ENCODE peak calls at places on chromosomes 12 and 14, in five cellular contexts. Y is heart left ventricle, N is upper lobe of right lung, M is right atrium auricular region, W is aorta. O is an unnamed sample. For H3K4me1 and H3K36me3, the result is how much of the 10 kb centered on the place peaks cover.

GRCh38 chr12:1131811-1132224 is 140.8 kb downstream of the ERC1 start:
- DNase-seq in Y (no peak), N (no peak), M (no peak), W (no peak), O (no peak)

GRCh38 chr12:70383484-70383883 is 17.4 kb downstream of the KCNMB4 start:
- DNase-seq in Y (no peak), N (no peak), M (no peak), W (no peak), O (peak)

GRCh38 chr12:106179086-106179485 is 40.3 kb upstream of the NUAK1 start:
- DNase-seq in Y (no peak), N (no peak), M (no peak), W (no peak), O (peak)

GRCh38 chr12:93376436-93377251 is 1.1 kb upstream of the NUDT4 start:
- DNase-seq in Y (no peak), N (peak), M (peak), W (peak), O (peak)

GRCh38 chr12:93116632-93117031 is 187.5 kb upstream of the EEA1 start:
- DNase-seq in Y (no peak), N (no peak), M (no peak), W (no peak), O (no peak)

GRCh38 chr14:103382375-103382774 is 2.8 kb upstream of the MARK3 start:
- DNase-seq in Y (no peak), N (no peak), M (no peak), W (no peak), O (no peak)

GRCh38 chr12:12798480-12798879 is 13.0 kb downstream of the APOLD1 start:
- DNase-seq in Y (no peak), N (no peak), M (no peak), W (no peak), O (no peak)

GRCh38 chr12:66903782-66904396 is 225.0 kb upstream of the GRIP1 start:
- DNase-seq in Y (no peak), N (no peak), M (no peak), W (no peak), O (no peak)

GRCh38 chr12:5258498-5258897 is 173.4 kb upstream of the NTF3 start:
- DNase-seq in Y (no peak), N (no peak), M (peak), W (peak), O (no peak)

GRCh38 chr14:33914676-33915516 is 36.0 kb downstream of the EGLN3 start:
- DNase-seq in Y (no peak), N (no peak), M (no peak), W (peak), O (no peak)

GRCh38 chr14:54893151-54893760 is 9.4 kb downstream of the GCH1 start:
- DNase-seq in Y (no peak), N (no peak), M (no peak), W (no peak), O (peak)

GRCh38 chr12:54042970-54043744 is 10.3 kb downstream of the HOXC5 start:
- DNase-seq in Y (no peak), N (no peak), M (no peak), W (no peak), O (no peak)

GRCh38 chr14:100567009-100567876 is 20.0 kb downstream of the BEGAIN start:
- DNase-seq in Y (no peak), N (no peak), M (no peak), W (no peak), O (no peak)

GRCh38 chr12:111616177-111616623 is 17.1 kb upstream of the ATXN2 start:
- DNase-seq in Y (no peak), N (no peak), M (no peak), W (no peak), O (no peak)

GRCh38 chr12:130675791-130676190 is 40.3 kb downstream of the RIMBP2 start:
- DNase-seq in Y (no peak), N (no peak), M (no peak), W (no peak), O (no peak)
- H3K4me3 ChIP-seq in Y (no peak), N (no peak), M (no peak), W (no peak), O (no peak)

DNA sequence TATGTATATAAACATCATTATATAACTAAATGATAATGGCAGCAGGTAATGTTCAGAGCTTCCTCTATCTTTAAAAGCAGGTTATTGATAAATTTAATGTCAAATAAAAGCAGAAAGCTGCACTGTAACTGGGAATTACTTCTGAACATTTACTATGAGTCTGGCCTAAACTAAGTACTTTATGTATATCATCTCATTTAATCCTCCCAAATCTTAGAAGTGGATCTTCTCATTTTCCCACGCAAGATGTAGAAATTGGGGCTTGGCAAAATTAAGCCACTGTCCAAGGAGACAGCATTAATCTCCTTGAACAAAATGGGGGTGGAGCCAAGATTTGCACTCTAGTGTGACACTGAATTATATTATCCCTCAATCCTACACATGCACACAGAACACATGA is 5.7 kb downstream of the NIN start:
- DNase-seq in Y (no peak), N (no peak), M (no peak), W (no peak), O (no peak)
- H3K4me1 ChIP-seq in Y (under half), N (under half), M (half or more), W (under half), O (under half)

GRCh38 chr12:6863033-6863432 is 4.3 kb upstream of the TPI1 start:
- DNase-seq in Y (no peak), N (no peak), M (no peak), W (no peak), O (no peak)

GRCh38 chr12:6863586-6864321 is 3.6 kb upstream of the TPI1 start:
- DNase-seq in Y (no peak), N (no peak), M (no peak), W (no peak), O (no peak)

GRCh38 chr12:6860116-6860515 is 7.2 kb upstream of the TPI1 start:
- DNase-seq in Y (no peak), N (no peak), M (no peak), W (no peak), O (no peak)

GRCh38 chr12:6860942-6861341 is 6.4 kb upstream of the TPI1 start:
- DNase-seq in Y (no peak), N (no peak), M (no peak), W (no peak), O (no peak)

GRCh38 chr12:6861391-6861790 is 5.9 kb upstream of the TPI1 start:
- DNase-seq in Y (no peak), N (no peak), M (no peak), W (no peak), O (no peak)
- H3K36me3 ChIP-seq in Y (half or more), N (half or more), M (half or more), W (under half), O (half or more)

DNA sequence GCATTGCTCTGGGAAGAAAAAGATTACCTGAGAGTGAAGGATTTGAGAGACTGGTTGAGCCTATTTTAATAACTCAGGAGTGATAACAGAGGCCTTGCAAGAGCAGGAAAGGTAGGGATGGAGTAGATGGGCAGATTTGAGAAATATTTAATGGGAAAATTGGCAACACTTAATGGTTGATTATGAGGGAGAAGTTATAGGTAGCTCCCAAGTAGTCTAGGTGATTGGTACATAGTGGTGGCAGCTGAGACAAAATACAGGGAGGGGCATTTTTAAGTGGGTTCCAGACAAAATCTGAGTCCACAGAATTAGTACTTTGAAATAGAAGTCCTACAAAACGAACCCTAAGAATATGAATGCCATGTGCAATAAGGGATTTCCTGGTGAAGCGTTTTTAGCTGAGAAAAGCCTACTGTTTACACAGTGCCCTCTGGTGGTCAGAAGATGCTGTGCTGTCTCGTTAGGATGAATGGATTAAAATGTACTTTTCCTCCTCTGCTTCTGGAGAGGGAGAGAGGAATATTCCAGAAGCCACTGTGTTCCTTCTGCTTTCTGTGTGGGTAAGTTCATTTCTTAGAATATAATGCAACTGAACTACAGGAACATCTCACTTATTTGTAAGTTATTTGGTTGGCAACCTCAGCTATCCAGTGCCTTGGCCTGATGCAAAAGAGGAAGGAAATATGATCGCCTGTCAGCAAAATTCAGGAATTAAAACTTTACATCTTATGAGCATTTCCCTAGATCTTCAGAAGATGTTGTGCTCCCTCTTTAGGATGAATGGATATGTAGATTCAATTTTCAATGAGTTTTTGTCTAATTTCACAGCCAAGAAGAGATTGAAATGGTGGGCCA is 6.5 kb downstream of the ZBTB1 start:
- DNase-seq in Y (no peak), N (no peak), M (peak), W (peak), O (peak)
- H3K4me3 ChIP-seq in Y (no peak), N (no peak), M (no peak), W (no peak), O (no peak)

GRCh38 chr12:67981236-67982164 is 7.7 kb upstream of the IFNG-AS1 start:
- DNase-seq in Y (no peak), N (no peak), M (no peak), W (no peak), O (no peak)
- H3K4me1 ChIP-seq in Y (under half), N (under half), M (under half), W (under half), O (under half)

O was measured in HAP-1.